ENCODE peak calls at places on chromosomes 3 and 15, in six cellular contexts. Y is HCEC 1CT; T is activated T-cell treated with anti-CD3 and anti-CD28 coated beads for 1 hour; U is stimulated activated CD4-positive, alpha-beta T cell treated with anti-CD3 and anti-CD28 coated beads, Interleukin-4, amount 100 ng/mL, for 24 hours; P is fibroblast of mammary gland; O is activated naive CD4-positive, alpha-beta T cell. N is an unnamed sample.

GRCh38 chr15:32855942-32856341 is 138.1 kb downstream of the GREM1 start:
- DNase-seq in Y (peak), U (no peak), P (peak), T (no peak), O (no peak), N (no peak)

GRCh38 chr3:191775451-191776233 is 314.7 kb downstream of the PYDC2 start:
- DNase-seq in T (no peak), Y (peak), U (no peak), O (no peak), P (peak), N (no peak)

GRCh38 chr3:54830658-54831057 is 97.2 kb downstream of the LRTM1 start:
- DNase-seq in O (no peak), U (no peak), P (peak), Y (peak), T (no peak), N (no peak)

GRCh38 chr15:53978248-53978906 is at the start of gene UNC13C:
- DNase-seq in T (no peak), Y (no peak), P (no peak), U (no peak), O (no peak), N (no peak)

GRCh38 chr3:24119321-24119751 is 174.2 kb downstream of the NR1D2 start:
- DNase-seq in Y (peak), O (no peak), T (no peak), U (no peak), P (peak), N (no peak)

GRCh38 chr15:71431345-71432336 is 316.4 kb downstream of the THSD4 start:
- DNase-seq in Y (no peak), U (no peak), T (no peak), O (no peak), P (no peak), N (no peak)

GRCh38 chr3:153162513-153163348 is 705 bp downstream of the RAP2B start:
- DNase-seq in Y (peak), O (no peak), T (peak), P (peak), U (peak), N (peak)

GRCh38 chr3:50435382-50435781 is 68.1 kb downstream of the CACNA2D2 start:
- DNase-seq in Y (no peak), U (no peak), P (no peak), T (no peak), O (no peak), N (no peak)

GRCh38 chr3:54801977-54802376 is 125.9 kb downstream of the LRTM1 start:
- DNase-seq in P (no peak), U (no peak), Y (no peak), T (no peak), O (no peak), N (no peak)

GRCh38 chr3:111998661-111999641 is at the start of gene TAGLN3:
- DNase-seq in O (no peak), P (no peak), U (no peak), T (no peak), Y (no peak), N (no peak)

GRCh38 chr3:101414121-101414520 is 93.7 kb upstream of the IMPG2 start:
- DNase-seq in O (no peak), U (no peak), Y (no peak), T (no peak), P (no peak), N (no peak)

GRCh38 chr3:128438488-128439072 is 28.1 kb downstream of the DNAJB8 start:
- DNase-seq in T (no peak), Y (no peak), U (no peak), O (no peak), P (no peak), N (no peak)

GRCh38 chr3:81910244-81910852 is 148.9 kb upstream of the GBE1 start:
- DNase-seq in O (no peak), U (peak), Y (peak), T (no peak), P (peak), N (no peak)

GRCh38 chr3:27311400-27311799 is 57.8 kb downstream of the NEK10 start:
- DNase-seq in P (peak), T (no peak), U (no peak), O (no peak), Y (peak), N (no peak)

GRCh38 chr3:133955892-133956291 is 60.2 kb upstream of the RAB6B start:
- DNase-seq in O (no peak), P (no peak), Y (no peak), U (no peak), T (no peak), N (no peak)

GRCh38 chr15:24772256-24772655 is 96.7 kb downstream of the NPAP1 start:
- DNase-seq in P (no peak), O (no peak), T (no peak), U (no peak), Y (no peak), N (no peak)

GRCh38 chr3:19931180-19931692 is 2.8 kb downstream of the EFHB start:
- DNase-seq in O (no peak), T (no peak), P (no peak), Y (no peak), U (peak), N (no peak)

GRCh38 chr3:121155023-121155422 is 247.0 kb downstream of the STXBP5L start:
- DNase-seq in T (no peak), P (no peak), O (no peak), U (no peak), Y (no peak), N (no peak)

GRCh38 chr15:40743921-40744809 is 10.9 kb downstream of the RMDN3 start:
- DNase-seq in T (peak), O (no peak), P (peak), U (peak), Y (peak), N (no peak)

GRCh38 chr15:51828621-51829359 is 663 bp upstream of the TMOD3 start:
- DNase-seq in T (no peak), U (no peak), O (no peak), P (no peak), Y (no peak), N (no peak)

N was measured in right atrium auricular region.